ENCODE peak calls at places on chromosomes 16 and 17, in nine cellular contexts. N is esophagus squamous epithelium; A is left ventricle myocardium inferior; P is Caco-2; C is HFFc6; B is PC-9; Q is fibroblast of mammary gland; H is heart left ventricle; S is CD4-positive, alpha-beta T cell. J is an unnamed sample.

GRCh38 chr16:30065943-30066881 is 652 bp downstream of the ALDOA start:
- DNase-seq in S (no peak), B (no peak), C (no peak), N (no peak), A (no peak), P (no peak), H (no peak), Q (peak; percentile 64), J (no peak)

GRCh38 chr17:79203016-79203415 is 128.4 kb downstream of the ENGASE start:
- DNase-seq in H (no peak), B (no peak), A (no peak), C (no peak), P (no peak), Q (no peak), S (no peak), N (no peak), J (no peak)

GRCh38 chr16:17227278-17227677 is 243.5 kb downstream of the XYLT1 start:
- DNase-seq in N (no peak), S (no peak), B (no peak), C (no peak), Q (no peak), A (no peak), P (peak; percentile 37), H (no peak), J (no peak)

GRCh38 chr17:74768763-74769114 is 7.4 kb downstream of the NAT9 start:
- DNase-seq in H (no peak), P (no peak), S (no peak), A (peak; percentile 38), Q (no peak), B (no peak), N (no peak), C (no peak), J (no peak)

GRCh38 chr16:87635541-87636049 is 33.3 kb downstream of the JPH3 start:
- DNase-seq in Q (peak; percentile 32), C (peak; percentile 5), P (peak; percentile 75), H (peak; percentile 43), N (peak; percentile 5), B (no peak), S (peak; percentile 64), A (peak; percentile 44), J (peak; percentile 65)

GRCh38 chr16:3175157-3176153 is 12.5 kb upstream of the OR1F1 start:
- DNase-seq in N (no peak), H (no peak), Q (peak; percentile 75), C (peak; percentile 76), A (no peak), P (no peak), S (no peak), B (no peak), J (no peak)

GRCh38 chr17:69725125-69725524 is 310.6 kb downstream of the MAP2K6 start:
- DNase-seq in N (no peak), S (no peak), H (no peak), C (no peak), Q (no peak), B (no peak), A (no peak), P (no peak), J (no peak)

GRCh38 chr16:89909777-89910716 is 8.6 kb upstream of the MC1R start:
- DNase-seq in C (peak; percentile 43), N (no peak), H (peak; percentile 83), Q (peak; percentile 82), P (peak; percentile 80), B (no peak), S (peak; percentile 64), A (peak; percentile 82), J (peak; percentile 64)

GRCh38 chr17:15351925-15352324 is 10.5 kb upstream of the TEKT3 start:
- DNase-seq in N (no peak), C (peak; percentile 55), Q (peak; percentile 93), B (peak; percentile 43), A (no peak), P (no peak), S (no peak), H (no peak), J (no peak)

GRCh38 chr16:81493755-81494433 is 49.3 kb downstream of the CMIP start:
- DNase-seq in H (no peak), P (peak; percentile 73), Q (peak; percentile 92), N (no peak), B (peak; percentile 96), A (no peak), C (peak; percentile 84), S (no peak), J (no peak)

GRCh38 chr17:34709108-34709779 is 129.9 kb downstream of the TMEM132E start:
- DNase-seq in H (no peak), B (peak; percentile 72), P (no peak), Q (no peak), S (no peak), C (no peak), N (no peak), A (no peak), J (no peak)

GRCh38 chr17:46013502-46014165 is 14.6 kb downstream of the STH start:
- DNase-seq in A (no peak), P (no peak), S (no peak), Q (peak; percentile 57), N (no peak), C (peak; percentile 70), B (no peak), H (no peak), J (no peak)

GRCh38 chr17:55177159-55177913 is 87.4 kb upstream of the HLF start:
- DNase-seq in C (no peak), N (no peak), B (no peak), A (no peak), H (no peak), Q (peak; percentile 63), P (peak; percentile 5), S (no peak), J (no peak)
- TF ChIP-seq CTCF in C (peak; percentile 18), N (no peak), B (no peak), A (no peak), H (no peak), Q (peak; percentile 21), P (peak; percentile 27), S (no peak), J (no peak)

DNA sequence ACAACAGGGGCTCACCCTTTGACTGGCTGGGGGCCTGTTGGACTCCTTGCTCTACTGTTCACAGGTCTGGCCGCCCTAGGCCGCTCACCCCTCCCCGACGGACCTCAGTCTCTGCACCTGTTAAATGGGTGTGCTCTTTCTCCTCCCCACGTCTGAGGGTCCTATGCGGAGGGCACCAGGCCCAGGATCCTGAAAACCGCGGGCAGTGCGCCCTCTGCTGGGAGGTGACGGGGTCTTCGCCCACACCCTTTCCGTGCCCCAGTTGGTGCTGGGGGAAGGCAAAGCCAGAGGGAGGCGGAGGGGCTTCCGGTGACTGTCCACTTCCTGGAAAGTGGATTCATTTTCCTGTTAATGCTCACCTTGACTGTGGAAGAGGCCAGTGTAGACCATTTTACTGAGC is 1010.9 kb downstream of the KCNJ18 start:
- DNase-seq in S (no peak), N (no peak), P (no peak), H (no peak), A (no peak), Q (no peak), B (no peak), C (no peak), J (no peak)
- TF ChIP-seq CTCF in S (no peak), N (no peak), P (no peak), H (no peak), A (no peak), Q (no peak), B (no peak), C (no peak), J (no peak)

DNA sequence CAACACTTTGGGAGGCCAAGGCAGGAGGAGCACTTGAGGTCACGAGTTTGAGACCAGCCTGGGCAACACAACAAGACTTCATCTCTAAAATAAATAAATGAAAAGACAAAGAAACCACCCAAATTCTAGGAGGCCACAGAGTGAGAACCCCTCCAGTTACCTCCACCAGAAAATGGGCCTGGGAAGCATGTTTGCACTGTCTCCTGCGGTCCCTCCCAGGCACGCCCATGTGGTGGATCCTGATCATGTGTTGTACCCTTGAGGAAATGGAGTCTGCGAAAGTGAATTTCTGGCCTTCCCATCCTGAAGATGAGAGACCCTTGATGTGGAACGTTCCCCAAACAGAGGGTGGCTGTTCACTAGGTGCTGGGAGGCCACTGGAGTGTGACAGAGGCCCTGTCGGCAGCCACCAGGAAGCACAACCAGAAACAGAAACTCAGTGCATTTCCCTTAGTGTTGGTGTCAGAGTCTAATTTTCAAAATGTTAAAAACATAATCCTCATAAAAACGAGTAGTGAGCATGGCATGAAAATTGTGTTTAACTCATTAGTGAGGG is 19.2 kb upstream of the USP22 start:
- DNase-seq in N (no peak), H (no peak), B (no peak), A (no peak), P (no peak), S (no peak), C (no peak), Q (no peak), J (no peak)
- TF ChIP-seq CTCF in N (no peak), H (no peak), B (no peak), A (no peak), P (no peak), S (no peak), C (no peak), Q (no peak), J (no peak)

GRCh38 chr17:76704799-76705198 is 6.0 kb downstream of the MXRA7 start:
- DNase-seq in A (no peak), S (no peak), Q (no peak), H (no peak), C (no peak), N (no peak), B (no peak), P (no peak), J (no peak)
- TF ChIP-seq CTCF in A (no peak), S (no peak), Q (no peak), H (no peak), C (no peak), N (no peak), B (no peak), P (no peak), J (no peak)

DNA sequence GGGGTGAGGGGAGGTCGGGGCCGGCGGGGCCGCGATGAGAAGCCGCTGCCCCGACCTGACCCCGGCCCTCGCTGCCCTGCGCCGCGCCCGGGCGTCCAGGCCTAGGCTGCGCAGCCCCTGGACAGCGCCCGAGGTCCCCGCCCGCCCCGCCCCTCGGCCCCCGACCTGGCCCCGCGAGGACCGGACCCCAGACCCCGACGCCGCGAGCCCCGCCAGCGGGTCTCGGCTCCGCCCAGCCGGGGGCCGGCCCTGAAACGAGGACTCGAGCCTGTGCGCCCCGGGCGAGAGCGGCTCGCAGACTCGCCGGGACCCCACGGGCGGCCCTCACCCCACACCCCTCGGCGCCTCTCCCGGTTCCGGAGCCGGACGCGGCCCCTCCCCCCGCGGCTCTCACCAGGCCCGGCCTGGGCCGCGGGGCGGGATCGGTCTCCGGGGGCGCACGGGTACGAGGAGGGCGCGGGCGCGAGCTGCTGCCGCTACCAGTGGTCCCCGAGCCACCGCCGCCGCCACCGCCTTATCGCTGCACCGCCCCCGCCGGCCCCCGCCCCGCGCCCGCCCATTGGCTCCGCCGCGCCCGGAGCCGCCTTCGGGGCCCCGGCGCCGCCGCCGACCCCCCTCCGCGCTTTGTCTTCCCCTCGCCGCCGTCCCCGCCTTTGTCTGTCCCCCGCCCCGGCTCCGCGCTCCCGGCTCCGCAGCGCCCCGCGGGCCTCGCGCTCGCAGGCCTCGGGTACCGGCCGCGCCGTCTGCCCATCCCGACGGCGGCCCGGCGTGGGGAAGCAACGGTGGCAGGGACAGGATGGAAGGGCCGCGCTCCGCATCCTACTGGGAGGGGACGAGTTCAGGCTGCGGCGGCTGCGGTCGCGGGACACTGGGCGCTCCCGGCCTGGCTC is at the start of gene LIMD2:
- DNase-seq in A (peak; percentile 66), Q (no peak), H (peak; percentile 70), B (no peak), N (no peak), P (peak; percentile 56), S (peak; percentile 75), C (no peak), J (peak; percentile 80)
- TF ChIP-seq CTCF in A (no peak), Q (no peak), H (no peak), B (no peak), N (no peak), P (no peak), S (no peak), C (no peak), J (no peak)

GRCh38 chr16:84504420-84505248 is at the start of gene MEAK7:
- DNase-seq in C (peak; percentile 99), P (peak; percentile 100), Q (peak; percentile 97), H (peak; percentile 99), S (peak; percentile 97), N (peak; percentile 89), A (peak; percentile 99), B (peak; percentile 95), J (peak; percentile 97)
- TF ChIP-seq CTCF in C (no peak), P (peak; percentile 42), Q (no peak), H (no peak), S (no peak), N (peak; percentile 19), A (no peak), B (no peak), J (no peak)

J was measured in activated B cell treated with CpG ODN at 0.5 μM for 24 hours.